ENCODE peak calls at places on chromosomes 5 and 9, in eight cellular contexts. T is AG04450, A is mammary epithelial cell, P is lung, K is ovary, M is fibroblast of mammary gland, Q is cardiac fibroblast, R is esophagus squamous epithelium. J is an unnamed sample.

GRCh38 chr5:108260105-108260857 is 121.6 kb downstream of the FBXL17 start:
- DNase-seq in K (peak; percentile 74), P (peak; percentile 73), R (no peak), T (peak; percentile 60), Q (peak; percentile 92), M (peak; percentile 87), A (peak; percentile 59), J (peak; percentile 39)

GRCh38 chr9:109733690-109734089 is 46.3 kb upstream of the PALM2AKAP2 start:
- DNase-seq in R (no peak), T (no peak), M (peak; percentile 74), Q (peak; percentile 75), P (no peak), K (no peak), A (peak; percentile 79), J (no peak)

GRCh38 chr5:141084487-141084989 is 9.9 kb upstream of the PCDHB2 start:
- DNase-seq in K (peak; percentile 45), R (no peak), T (no peak), M (peak; percentile 49), Q (peak; percentile 60), P (peak; percentile 53), A (peak; percentile 48), J (no peak)

GRCh38 chr5:8253376-8253775 is 384.4 kb downstream of the MTRR start:
- DNase-seq in M (no peak), R (no peak), K (no peak), T (no peak), Q (no peak), P (no peak), A (no peak), J (no peak)

GRCh38 chr9:98097836-98098235 is 21.2 kb downstream of the TRIM14 start:
- DNase-seq in A (peak; percentile 63), Q (no peak), M (no peak), K (no peak), P (no peak), T (no peak), R (no peak), J (no peak)

GRCh38 chr9:74275872-74276508 is 221.1 kb upstream of the RORB start:
- DNase-seq in R (no peak), A (no peak), Q (no peak), P (no peak), M (no peak), T (no peak), K (no peak), J (no peak)

GRCh38 chr9:113564804-113565237 is 101.3 kb downstream of the RGS3 start:
- DNase-seq in K (peak; percentile 62), A (peak; percentile 85), T (no peak), P (peak; percentile 70), Q (peak; percentile 34), M (peak; percentile 46), R (no peak), J (no peak)

GRCh38 chr5:126309860-126310259 is 113.3 kb upstream of the GRAMD2B start:
- DNase-seq in Q (no peak), A (peak; percentile 6), T (no peak), P (no peak), K (no peak), M (peak; percentile 6), R (no peak), J (peak; percentile 4)

GRCh38 chr9:136546697-136547481 is 1.0 kb upstream of the NOTCH1 start:
- DNase-seq in T (no peak), A (peak; percentile 56), M (peak; percentile 18), R (no peak), K (peak; percentile 77), Q (no peak), P (peak; percentile 73), J (no peak)

GRCh38 chr9:121944741-121945191 is 148.3 kb downstream of the TTLL11 start:
- DNase-seq in M (peak; percentile 82), R (no peak), K (no peak), T (no peak), A (peak; percentile 84), Q (peak; percentile 84), P (no peak), J (peak; percentile 48)

GRCh38 chr5:73796164-73797141 is 170.5 kb downstream of the ARHGEF28 start:
- DNase-seq in A (peak; percentile 85), K (peak; percentile 73), Q (peak; percentile 99), P (no peak), M (peak; percentile 97), R (no peak), T (peak; percentile 90), J (peak; percentile 95)

GRCh38 chr9:109914280-109915027 is 134.5 kb downstream of the PALM2AKAP2 start:
- DNase-seq in R (no peak), T (peak; percentile 84), A (no peak), Q (peak; percentile 76), P (no peak), K (no peak), M (peak; percentile 94), J (peak; percentile 86)

GRCh38 chr9:69760278-69760610 is 433 bp upstream of the PTAR1 start:
- DNase-seq in R (no peak), K (no peak), T (no peak), P (no peak), A (no peak), Q (no peak), M (no peak), J (no peak)

GRCh38 chr9:69758001-69758730 is 1.6 kb downstream of the PTAR1 start:
- DNase-seq in A (no peak), T (no peak), P (no peak), Q (peak; percentile 17), M (peak; percentile 38), R (no peak), K (no peak), J (no peak)

GRCh38 chr9:69758981-69759477 is 782 bp downstream of the PTAR1 start:
- DNase-seq in T (no peak), M (peak; percentile 23), P (no peak), A (no peak), Q (no peak), K (no peak), R (no peak), J (no peak)

GRCh38 chr9:69762527-69762926 is 2.7 kb upstream of the PTAR1 start:
- DNase-seq in M (no peak), A (no peak), Q (peak; percentile 36), R (no peak), T (no peak), K (no peak), P (no peak), J (no peak)

GRCh38 chr9:69759478-69760277 is at the start of gene PTAR1:
- DNase-seq in A (peak; percentile 83), P (peak; percentile 90), T (peak; percentile 67), Q (peak; percentile 90), R (peak; percentile 54), M (peak; percentile 89), K (peak; percentile 92), J (peak; percentile 67)
- H3K4me3 ChIP-seq in A (peak within 1 kb of the TSS; percentile 74), P (peak within 1 kb of the TSS; percentile 94), T (peak within 1 kb of the TSS; percentile 82), Q (peak within 1 kb of the TSS; percentile 74), R (peak within 1 kb of the TSS; percentile 99), M (peak within 1 kb of the TSS; percentile 86), K (peak within 1 kb of the TSS; percentile 68), J (peak within 1 kb of the TSS; percentile 89)

DNA sequence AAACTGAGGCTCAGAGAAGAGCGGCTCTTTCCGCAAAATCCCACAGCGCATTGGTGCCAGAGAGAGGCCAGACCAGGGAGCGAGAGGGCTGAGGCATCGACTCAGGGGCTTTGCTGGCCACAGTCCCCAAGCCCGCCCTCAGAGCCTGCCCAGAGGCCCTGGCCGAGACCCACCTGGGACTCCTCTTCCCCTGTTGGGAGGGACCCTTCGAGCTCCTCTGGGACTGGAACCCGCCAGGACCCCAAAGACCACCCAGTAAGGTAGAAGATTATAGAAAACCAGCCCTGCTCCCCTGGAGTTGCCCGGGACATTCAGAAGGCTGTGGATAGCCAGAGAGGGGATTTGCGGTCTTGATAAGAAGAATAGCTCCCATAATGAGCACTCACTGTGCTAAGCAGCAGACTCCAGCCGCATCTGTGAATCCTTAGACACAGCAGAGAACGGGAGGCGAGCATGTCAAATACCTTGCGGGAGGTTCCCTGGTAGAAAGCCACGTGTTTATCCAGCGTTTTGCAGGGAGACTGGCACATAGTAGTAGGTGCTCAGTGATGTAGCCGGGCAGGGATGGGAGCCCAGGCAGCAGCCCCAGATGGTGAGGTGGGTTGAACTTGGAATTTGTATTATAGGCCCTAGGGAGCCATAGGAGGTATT is 651 bp upstream of the AK1 start:
- DNase-seq in P (no peak), A (no peak), Q (no peak), K (peak; percentile 39), T (no peak), R (no peak), M (no peak), J (no peak)
- H3K4me3 ChIP-seq in P (no peak overlapping the region), A (peak overlapping the region; percentile 53), Q (peak overlapping the region; percentile 44), K (peak overlapping the region; percentile 46), T (peak overlapping the region; percentile 70), R (peak overlapping the region; percentile 87), M (peak overlapping the region; percentile 45), J (peak overlapping the region; percentile 56)

GRCh38 chr5:139646912-139647391 is 1.2 kb upstream of the CXXC5 start:
- DNase-seq in Q (no peak), P (no peak), A (no peak), M (no peak), T (no peak), K (peak; percentile 33), R (no peak), J (no peak)
- H3K4me3 ChIP-seq in Q (no peak overlapping the region), P (no peak overlapping the region), A (no peak overlapping the region), M (no peak overlapping the region), T (no peak overlapping the region), K (no peak overlapping the region), R (peak overlapping the region; percentile 86), J (no peak overlapping the region)

GRCh38 chr9:974064-974992 is 2.1 kb upstream of the DMRT3 start:
- DNase-seq in M (no peak), Q (no peak), A (no peak), R (no peak), P (no peak), T (no peak), K (no peak), J (no peak)

GRCh38 chr9:973295-973842 is 3.1 kb upstream of the DMRT3 start:
- DNase-seq in Q (no peak), R (no peak), K (no peak), T (no peak), M (no peak), P (no peak), A (no peak), J (no peak)

GRCh38 chr9:970310-971002 is 6.0 kb upstream of the DMRT3 start:
- DNase-seq in K (no peak), P (no peak), A (no peak), T (no peak), R (no peak), M (no peak), Q (no peak), J (no peak)

GRCh38 chr9:971901-972511 is 4.4 kb upstream of the DMRT3 start:
- DNase-seq in M (no peak), Q (no peak), P (no peak), T (no peak), R (no peak), A (no peak), K (no peak), J (no peak)

DNA sequence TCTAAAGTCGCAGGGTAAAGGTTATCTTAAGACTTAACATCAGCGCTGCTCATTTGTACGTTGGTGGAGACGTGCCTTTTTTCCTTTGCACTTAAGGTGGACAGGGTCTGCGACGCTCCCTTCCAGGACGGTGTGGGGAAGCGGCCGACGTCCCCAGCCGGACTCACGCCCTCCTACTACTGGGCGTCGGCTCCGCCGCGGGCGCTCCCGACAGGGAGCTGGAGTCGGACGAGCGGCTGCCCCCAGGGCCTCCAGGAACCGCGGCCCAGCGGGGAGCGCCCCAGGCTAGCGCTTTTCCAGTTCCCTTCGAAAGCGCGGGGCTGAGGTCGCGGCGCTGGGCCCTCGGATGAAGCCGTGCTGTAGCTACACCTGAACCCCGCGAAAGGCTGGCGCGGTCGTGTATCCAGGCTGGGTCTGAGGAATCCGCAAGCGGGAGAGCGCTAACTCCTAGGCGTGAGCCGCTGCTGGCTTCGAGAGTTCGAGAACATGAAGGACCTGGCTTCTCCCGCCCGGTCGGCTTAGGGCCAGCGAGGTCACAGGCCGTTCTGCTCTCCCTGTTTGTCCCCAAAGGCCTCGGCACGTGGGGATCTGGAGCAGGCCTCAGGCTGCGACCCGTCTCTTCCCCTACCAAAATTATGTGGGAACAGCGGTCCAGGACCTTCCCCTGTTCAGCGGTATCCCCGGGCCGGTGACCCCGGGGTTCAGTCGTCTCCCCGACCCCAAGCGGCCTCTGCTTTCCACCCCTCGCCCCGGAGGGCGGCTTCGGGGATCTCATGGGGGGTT is 3.8 kb upstream of the DMRT3 start:
- DNase-seq in R (no peak), Q (no peak), P (no peak), K (no peak), T (no peak), M (no peak), A (no peak), J (no peak)
- H3K4me3 ChIP-seq in R (peak overlapping the region; percentile 68), Q (no peak overlapping the region), P (no peak overlapping the region), K (peak overlapping the region; percentile 26), T (no peak overlapping the region), M (no peak overlapping the region), A (no peak overlapping the region), J (no peak overlapping the region)

J was measured in skeletal muscle cell.